ENCODE peak calls at places on chromosomes 4 and X, in nine cellular contexts. S is immature natural killer cell; N is fibroblast of pulmonary artery; M is anterior cingulate cortex; R is activated naive CD4-positive, alpha-beta T cell treated with anti-CD3 and anti-CD28 coated beads for 36 hours; W is right lobe of liver; K is lower leg skin; I is NCI-H2171 treated with DMSO at 0.1 percent for 48 hours; Y is GOT3. G is an unnamed sample.

GRCh38 chrX:12701625-12702024 is 89.6 kb upstream of the PRPS2 start:
- DNase-seq in I (peak; percentile 19), M (peak; percentile 22), R (peak; percentile 58), Y (no peak), W (no peak), K (no peak), N (peak; percentile 82), S (no peak), G (peak; percentile 78)

GRCh38 chr4:94678896-94679295 is 78.9 kb upstream of the BMPR1B start:
- DNase-seq in Y (no peak), K (no peak), W (no peak), S (no peak), I (no peak), N (no peak), R (no peak), M (no peak), G (no peak)

GRCh38 chr4:102808009-102808408 is 19.3 kb downstream of the UBE2D3 start:
- DNase-seq in S (no peak), R (no peak), K (no peak), M (no peak), W (no peak), Y (no peak), I (no peak), N (no peak), G (no peak)

GRCh38 chr4:25144870-25145481 is 15.3 kb downstream of the SEPSECS start:
- DNase-seq in I (peak; percentile 1), W (no peak), R (no peak), Y (no peak), K (no peak), N (peak; percentile 57), S (no peak), M (no peak), G (peak; percentile 27)

GRCh38 chrX:2478546-2479419 is 22.0 kb downstream of the DHRSX start:
- DNase-seq in K (no peak), S (no peak), I (no peak), M (no peak), Y (no peak), N (no peak), R (no peak), W (peak; percentile 21), G (no peak)

GRCh38 chr4:150004481-150004880 is 73.8 kb upstream of the DCLK2 start:
- DNase-seq in S (no peak), W (no peak), Y (no peak), K (no peak), M (no peak), N (peak; percentile 50), I (no peak), R (no peak), G (no peak)

GRCh38 chrX:118644378-118644777 is 83.0 kb upstream of the IL13RA1 start:
- DNase-seq in Y (no peak), M (no peak), R (no peak), N (peak; percentile 70), I (no peak), W (no peak), S (no peak), K (no peak), G (peak; percentile 9)

GRCh38 chrX:155056877-155057792 is 13.8 kb downstream of the CMC4 start:
- DNase-seq in Y (no peak), S (peak; percentile 46), N (peak; percentile 83), W (peak; percentile 65), M (peak; percentile 15), R (peak; percentile 57), I (peak; percentile 8), K (peak; percentile 38), G (peak; percentile 52)

GRCh38 chr4:139857021-139857420 is 191.4 kb downstream of the MGST2 start:
- DNase-seq in R (no peak), N (no peak), Y (no peak), M (no peak), W (peak; percentile 60), K (no peak), S (peak; percentile 28), I (peak; percentile 23), G (no peak)

GRCh38 chr4:8387194-8387593 is 53.3 kb downstream of the ACOX3 start:
- DNase-seq in M (no peak), R (no peak), S (no peak), I (no peak), K (no peak), Y (no peak), W (peak; percentile 42), N (no peak), G (no peak)

GRCh38 chr4:24885342-24885741 is 27.5 kb downstream of the CCDC149 start:
- DNase-seq in R (no peak), W (no peak), I (no peak), M (peak; percentile 44), S (no peak), N (peak; percentile 7), K (no peak), Y (no peak), G (no peak)

GRCh38 chr4:87654487-87655044 is 4.5 kb downstream of the DMP1 start:
- DNase-seq in S (no peak), M (no peak), I (no peak), N (no peak), W (no peak), R (no peak), K (no peak), Y (no peak), G (no peak)

GRCh38 chrX:7586126-7586525 is 256.8 kb upstream of the VCX start:
- DNase-seq in S (no peak), I (peak; percentile 12), W (no peak), M (no peak), Y (no peak), K (no peak), N (peak; percentile 6), R (no peak), G (no peak)

GRCh38 chrX:130878350-130879341 is 24.4 kb downstream of the ENOX2 start:
- DNase-seq in Y (no peak), N (peak; percentile 91), S (no peak), M (no peak), I (no peak), W (peak; percentile 54), K (no peak), R (no peak), G (no peak)

GRCh38 chr4:123936615-123937014 is 540.0 kb downstream of the SPRY1 start:
- DNase-seq in N (no peak), Y (no peak), S (no peak), W (no peak), I (no peak), R (no peak), M (no peak), K (no peak), G (no peak)

GRCh38 chr4:1563241-1563640 is 120.9 kb downstream of the FAM53A start:
- DNase-seq in M (no peak), I (no peak), R (no peak), K (no peak), S (no peak), N (no peak), Y (no peak), W (no peak), G (no peak)

GRCh38 chrX:134948333-134949241 is 42.2 kb upstream of the SMIM10 start:
- DNase-seq in I (no peak), Y (no peak), M (no peak), W (no peak), K (no peak), R (no peak), N (peak; percentile 81), S (no peak), G (no peak)

GRCh38 chr4:112916868-112917267 is 132.6 kb upstream of the ANK2 start:
- DNase-seq in S (no peak), R (no peak), M (no peak), N (peak; percentile 63), W (no peak), K (no peak), I (no peak), Y (no peak), G (no peak)

GRCh38 chr4:82017680-82018079 is 356.1 kb downstream of the HNRNPD start:
- DNase-seq in S (no peak), I (no peak), K (no peak), Y (no peak), W (no peak), N (peak; percentile 49), R (peak; percentile 5), M (no peak), G (peak; percentile 17)

GRCh38 chrX:34559325-34559724 is 97.8 kb downstream of the TMEM47 start:
- DNase-seq in Y (no peak), N (peak; percentile 41), W (no peak), K (no peak), M (no peak), R (peak; percentile 6), I (peak; percentile 0), S (no peak), G (no peak)

GRCh38 chrX:80022363-80023031 is 7.9 kb downstream of the TBX22 start:
- DNase-seq in I (no peak), W (no peak), R (no peak), N (no peak), M (no peak), S (no peak), Y (no peak), K (no peak), G (no peak)

GRCh38 chr4:186534056-186534455 is 21.3 kb downstream of the MTNR1A start:
- DNase-seq in R (no peak), N (no peak), S (no peak), M (no peak), W (no peak), K (no peak), I (no peak), Y (no peak), G (no peak)

GRCh38 chr4:5751918-5752802 is 41.2 kb downstream of the EVC start:
- DNase-seq in S (no peak), R (no peak), I (no peak), M (no peak), Y (no peak), W (no peak), K (no peak), N (peak; percentile 74), G (no peak)

GRCh38 chr4:152696764-152697250 is 17.0 kb upstream of the TMEM154 start:
- DNase-seq in Y (no peak), M (no peak), W (no peak), S (peak; percentile 3), N (peak; percentile 79), R (peak; percentile 60), K (no peak), I (no peak), G (no peak)

G was measured in K562.